ENCODE peak calls at places on chromosomes 3 and 15, in five cellular contexts. One of them, this sample, is unnamed.

GRCh38 chr3:47225310-47225906 is 57.2 kb downstream of the KIF9 start:
- DNase-seq in H9: no peak
- DNase-seq in H1: no peak
- DNase-seq in IMR-90: peak; percentile 56
- DNase-seq in neuronal stem cell: no peak
- DNase-seq in this sample: peak; percentile 3

GRCh38 chr3:10945683-10946287 is 46.8 kb upstream of the SLC6A1 start:
- DNase-seq in H9: peak; percentile 90
- DNase-seq in IMR-90: peak; percentile 25
- DNase-seq in H1: peak; percentile 92
- DNase-seq in neuronal stem cell: peak; percentile 84
- DNase-seq in this sample: peak; percentile 58

GRCh38 chr3:47162695-47163022 is 1.3 kb downstream of the SETD2 start:
- DNase-seq in IMR-90: peak; percentile 16
- DNase-seq in H9: no peak
- DNase-seq in H1: no peak
- DNase-seq in neuronal stem cell: no peak
- DNase-seq in this sample: no peak

GRCh38 chr3:71887256-71887655 is 102.3 kb upstream of the PROK2 start:
- DNase-seq in IMR-90: no peak
- DNase-seq in H9: no peak
- DNase-seq in H1: no peak
- DNase-seq in neuronal stem cell: no peak
- DNase-seq in this sample: no peak

GRCh38 chr3:156670652-156671051 is 3.7 kb upstream of the TIPARP start:
- DNase-seq in H9: no peak
- DNase-seq in H1: no peak
- DNase-seq in neuronal stem cell: no peak
- DNase-seq in IMR-90: no peak
- DNase-seq in this sample: no peak

GRCh38 chr15:67133026-67133425 is 67.6 kb downstream of the SMAD3 start:
- DNase-seq in H1: no peak
- DNase-seq in IMR-90: no peak
- DNase-seq in neuronal stem cell: no peak
- DNase-seq in H9: no peak
- DNase-seq in this sample: no peak

GRCh38 chr15:57158589-57158988 is 217.7 kb upstream of the CGNL1 start:
- DNase-seq in IMR-90: peak; percentile 48
- DNase-seq in H9: no peak
- DNase-seq in neuronal stem cell: no peak
- DNase-seq in H1: no peak
- DNase-seq in this sample: no peak

GRCh38 chr15:94168250-94168649 is 63.1 kb upstream of the MCTP2 start:
- DNase-seq in IMR-90: no peak
- DNase-seq in H1: no peak
- DNase-seq in neuronal stem cell: no peak
- DNase-seq in H9: no peak
- DNase-seq in this sample: no peak

GRCh38 chr3:33687406-33688010 is 30.5 kb downstream of the CLASP2 start:
- DNase-seq in H1: no peak
- DNase-seq in IMR-90: peak; percentile 55
- DNase-seq in H9: no peak
- DNase-seq in neuronal stem cell: no peak
- DNase-seq in this sample: peak; percentile 19

GRCh38 chr3:126540342-126540849 is 16.4 kb downstream of the CHST13 start:
- DNase-seq in neuronal stem cell: no peak
- DNase-seq in IMR-90: peak; percentile 93
- DNase-seq in H9: peak; percentile 15
- DNase-seq in H1: no peak
- DNase-seq in this sample: peak; percentile 79

GRCh38 chr3:184592411-184593200 is 31.0 kb downstream of the EPHB3 start:
- DNase-seq in IMR-90: peak; percentile 24
- DNase-seq in H1: no peak
- DNase-seq in H9: no peak
- DNase-seq in neuronal stem cell: no peak
- DNase-seq in this sample: no peak

GRCh38 chr15:40295870-40296560 is 11.7 kb downstream of the PLCB2 start:
- DNase-seq in H1: no peak
- DNase-seq in IMR-90: no peak
- DNase-seq in H9: no peak
- DNase-seq in neuronal stem cell: no peak
- DNase-seq in this sample: peak; percentile 35

GRCh38 chr15:69909719-69910444 is 187.8 kb downstream of the TLE3 start:
- DNase-seq in neuronal stem cell: no peak
- DNase-seq in H9: no peak
- DNase-seq in H1: no peak
- DNase-seq in IMR-90: no peak
- DNase-seq in this sample: no peak

GRCh38 chr3:46934508-46935167 is 41.9 kb downstream of the CCDC12 start:
- DNase-seq in H1: no peak
- DNase-seq in H9: no peak
- DNase-seq in neuronal stem cell: no peak
- DNase-seq in IMR-90: no peak
- DNase-seq in this sample: no peak

GRCh38 chr3:196941846-196942225 is 492 bp downstream of the NCBP2 start:
- DNase-seq in H9: no peak
- DNase-seq in neuronal stem cell: no peak
- DNase-seq in H1: no peak
- DNase-seq in IMR-90: peak; percentile 51
- DNase-seq in this sample: peak; percentile 34

GRCh38 chr3:126732281-126733060 is 28.4 kb downstream of the CHCHD6 start:
- DNase-seq in H9: no peak
- DNase-seq in H1: no peak
- DNase-seq in IMR-90: peak; percentile 52
- DNase-seq in neuronal stem cell: no peak
- DNase-seq in this sample: no peak

GRCh38 chr3:147943265-147943945 is 534.2 kb downstream of the ZIC1 start:
- DNase-seq in neuronal stem cell: no peak
- DNase-seq in H1: no peak
- DNase-seq in H9: no peak
- DNase-seq in IMR-90: peak; percentile 93
- DNase-seq in this sample: peak; percentile 19

GRCh38 chr3:158768881-158769518 is 32.9 kb upstream of the MFSD1 start:
- DNase-seq in IMR-90: peak; percentile 98
- DNase-seq in H9: no peak
- DNase-seq in neuronal stem cell: no peak
- DNase-seq in H1: no peak
- DNase-seq in this sample: peak; percentile 77

GRCh38 chr15:55630921-55631320 is 42.8 kb upstream of the PYGO1 start:
- DNase-seq in IMR-90: no peak
- DNase-seq in H9: no peak
- DNase-seq in H1: no peak
- DNase-seq in neuronal stem cell: no peak
- DNase-seq in this sample: no peak

GRCh38 chr15:71707230-71708051 is 102.9 kb upstream of the NR2E3 start:
- DNase-seq in IMR-90: peak; percentile 41
- DNase-seq in neuronal stem cell: no peak
- DNase-seq in H1: no peak
- DNase-seq in H9: no peak
- DNase-seq in this sample: no peak

GRCh38 chr3:173411288-173412064 is 13.9 kb downstream of the NLGN1 start:
- DNase-seq in neuronal stem cell: no peak
- DNase-seq in IMR-90: peak; percentile 51
- DNase-seq in H9: no peak
- DNase-seq in H1: no peak
- DNase-seq in this sample: peak; percentile 53

GRCh38 chr3:169283902-169284451 is 379.5 kb downstream of the MECOM start:
- DNase-seq in H9: no peak
- DNase-seq in H1: no peak
- DNase-seq in neuronal stem cell: no peak
- DNase-seq in IMR-90: no peak
- DNase-seq in this sample: no peak

GRCh38 chr15:84911879-84912660 is 27.6 kb downstream of the SLC28A1 start:
- DNase-seq in H1: no peak
- DNase-seq in IMR-90: peak; percentile 99
- DNase-seq in neuronal stem cell: no peak
- DNase-seq in H9: no peak
- DNase-seq in this sample: peak; percentile 98

GRCh38 chr3:156681003-156681402 is 6.6 kb downstream of the TIPARP start:
- DNase-seq in H1: no peak
- DNase-seq in H9: peak; percentile 46
- DNase-seq in IMR-90: peak; percentile 83
- DNase-seq in neuronal stem cell: peak; percentile 18
- DNase-seq in this sample: peak; percentile 99

GRCh38 chr3:138919304-138919703 is 27.6 kb downstream of the FOXL2 start:
- DNase-seq in neuronal stem cell: no peak
- DNase-seq in IMR-90: no peak
- DNase-seq in H9: no peak
- DNase-seq in H1: no peak
- DNase-seq in this sample: no peak

GRCh38 chr3:138912237-138912636 is 34.7 kb downstream of the FOXL2 start:
- DNase-seq in IMR-90: peak; percentile 20
- DNase-seq in H9: no peak
- DNase-seq in neuronal stem cell: no peak
- DNase-seq in H1: no peak
- DNase-seq in this sample: peak; percentile 48

GRCh38 chr3:138916824-138917223 is 30.1 kb downstream of the FOXL2 start:
- DNase-seq in H1: no peak
- DNase-seq in H9: no peak
- DNase-seq in neuronal stem cell: no peak
- DNase-seq in IMR-90: no peak
- DNase-seq in this sample: peak; percentile 43

GRCh38 chr3:138914870-138915502 is 32.0 kb downstream of the FOXL2 start:
- DNase-seq in IMR-90: peak; percentile 62
- DNase-seq in H1: no peak
- DNase-seq in neuronal stem cell: no peak
- DNase-seq in H9: no peak
- DNase-seq in this sample: peak; percentile 84

DNA sequence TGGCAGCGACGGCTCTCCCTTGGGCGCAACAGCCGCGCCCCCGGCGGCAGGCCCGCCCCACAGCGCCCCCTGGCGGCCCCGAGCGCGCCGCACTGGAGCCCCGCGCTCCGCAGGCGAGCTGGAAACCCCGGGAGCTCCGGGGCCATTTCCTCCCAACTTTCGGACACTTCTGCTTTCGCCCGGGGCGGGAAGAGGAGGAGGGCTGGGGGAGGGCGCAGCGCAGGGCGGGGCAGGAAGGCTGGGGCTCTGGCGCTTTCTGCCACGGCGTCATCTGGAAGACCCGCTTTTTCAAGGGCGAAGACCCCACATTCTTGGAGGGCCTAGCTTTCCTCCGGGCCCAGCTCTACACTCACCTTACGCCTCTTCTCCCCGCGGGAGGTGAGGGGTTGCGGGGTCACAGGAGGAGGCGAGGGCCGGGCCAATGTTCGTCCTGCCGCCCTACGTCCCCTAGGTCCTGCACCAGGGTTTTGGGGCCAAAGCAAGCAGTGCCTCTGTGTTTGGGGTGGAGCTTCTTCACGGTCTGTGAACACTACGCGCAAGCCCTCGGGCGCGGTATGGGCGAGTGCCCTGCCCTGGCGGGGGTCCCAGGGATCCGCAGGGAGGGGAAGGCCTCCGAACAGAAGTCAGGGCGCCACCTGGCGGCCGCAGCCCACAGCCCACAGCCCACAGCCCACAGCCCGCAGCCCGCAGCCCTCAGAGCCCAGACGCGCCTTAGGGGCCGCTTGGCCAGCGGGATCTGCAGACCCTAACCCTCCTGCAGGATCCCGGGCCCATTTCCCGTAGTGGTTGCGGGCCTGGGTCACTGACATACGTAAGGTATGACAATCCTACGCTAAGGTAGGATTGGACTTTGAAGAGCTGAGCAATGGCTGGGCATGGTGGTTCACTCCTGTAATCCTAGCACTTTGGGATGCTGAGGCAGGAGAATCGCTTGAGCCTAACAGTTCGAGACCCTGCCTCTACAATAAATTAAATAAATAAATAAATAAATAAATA is 31.1 kb downstream of the FOXL2 start:
- DNase-seq in H1: peak; percentile 98
- DNase-seq in neuronal stem cell: peak; percentile 87
- DNase-seq in IMR-90: peak; percentile 83
- DNase-seq in H9: peak; percentile 94
- DNase-seq in this sample: peak; percentile 97
- H4K8ac ChIP-seq in H1: peak overlapping the region; percentile 98
- H4K8ac ChIP-seq in neuronal stem cell: no peak overlapping the region
- H4K8ac ChIP-seq in IMR-90: peak overlapping the region; percentile 85
- H4K8ac ChIP-seq in H9: no peak overlapping the region
- H4K8ac ChIP-seq in this sample: peak overlapping the region; percentile 76

GRCh38 chr3:4757949-4758855 is 221.0 kb upstream of the BHLHE40 start:
- DNase-seq in H1: no peak
- DNase-seq in neuronal stem cell: no peak
- DNase-seq in H9: no peak
- DNase-seq in IMR-90: no peak
- DNase-seq in this sample: no peak
- H3K4me1 ChIP-seq in H1: no peaks in the 10 kb centered on the region
- H3K4me1 ChIP-seq in neuronal stem cell: peaks cover 4% of the 10 kb centered on the region
- H3K4me1 ChIP-seq in H9: no peaks in the 10 kb centered on the region
- H3K4me1 ChIP-seq in IMR-90: no peaks in the 10 kb centered on the region
- H3K4me1 ChIP-seq in this sample: peaks cover 15% of the 10 kb centered on the region

DNA sequence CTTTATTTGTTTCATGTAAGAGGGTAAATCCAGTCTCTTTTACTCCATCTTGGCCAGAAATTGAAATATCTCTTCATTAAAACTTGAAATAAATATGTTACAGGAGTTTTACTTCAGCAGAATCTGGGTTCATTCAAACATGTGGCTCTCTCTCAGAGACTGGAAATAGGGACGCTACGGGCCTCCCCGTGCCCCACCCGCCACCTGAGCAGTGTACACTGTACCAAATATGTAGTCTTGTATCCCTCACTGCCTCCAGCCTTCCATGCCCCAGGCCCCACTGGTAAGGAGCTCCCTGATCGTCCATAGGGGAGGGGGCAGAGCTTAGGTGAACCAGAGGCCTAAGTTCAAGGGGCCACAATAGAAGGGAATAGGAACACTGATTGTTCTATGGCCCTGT is 36.0 kb downstream of the RPL39L start:
- DNase-seq in IMR-90: no peak
- DNase-seq in H9: no peak
- DNase-seq in H1: no peak
- DNase-seq in neuronal stem cell: no peak
- DNase-seq in this sample: no peak
- H3K4me2 ChIP-seq in IMR-90: no peak overlapping the region
- H3K4me2 ChIP-seq in H9: no peak overlapping the region
- H3K4me2 ChIP-seq in H1: no peak overlapping the region
- H3K4me2 ChIP-seq in neuronal stem cell: no peak overlapping the region
- H3K4me2 ChIP-seq in this sample: no peak overlapping the region

DNA sequence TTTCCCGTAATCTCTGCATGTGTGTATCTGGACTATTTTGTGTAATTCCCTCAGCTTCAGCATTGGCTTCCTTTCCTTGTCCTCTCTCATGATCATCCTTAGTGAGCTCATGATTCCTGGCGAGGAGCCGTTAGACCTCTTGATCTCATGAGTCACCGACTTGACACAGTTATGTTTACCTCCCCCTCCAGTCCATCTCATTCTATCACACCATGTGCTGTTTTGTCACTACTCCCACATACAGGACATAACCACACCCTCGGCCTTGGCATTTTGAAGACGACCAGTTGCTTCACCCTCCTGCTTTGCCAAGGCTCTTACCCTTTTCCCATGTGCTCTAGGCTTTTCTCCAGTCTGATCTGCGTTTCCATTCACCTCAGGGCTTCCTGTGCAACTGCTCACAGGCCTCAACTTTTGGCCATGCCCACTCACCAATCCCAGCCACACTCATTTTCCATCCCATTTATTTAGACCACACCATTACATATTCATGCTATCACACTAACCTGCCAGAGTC is 41.5 kb downstream of the CP start:
- DNase-seq in neuronal stem cell: no peak
- DNase-seq in H1: no peak
- DNase-seq in IMR-90: peak; percentile 100
- DNase-seq in H9: no peak
- DNase-seq in this sample: peak; percentile 41
- H4K8ac ChIP-seq in neuronal stem cell: no peak overlapping the region
- H4K8ac ChIP-seq in H1: no peak overlapping the region
- H4K8ac ChIP-seq in IMR-90: peak overlapping the region; percentile 21
- H4K8ac ChIP-seq in H9: no peak overlapping the region
- H4K8ac ChIP-seq in this sample: no peak overlapping the region